ENCODE peak calls at places on chromosomes 6 and 20, in four cellular contexts. J is LoVo; Y is endothelial cell; U is stimulated activated CD4-positive, alpha-beta T cell treated with anti-CD3 and anti-CD28 coated beads, Interleukin-1b, Interleukin-23, amount 100 ng/mL, for 1 hour. N is an unnamed sample.

GRCh38 chr6:164842085-164842484 is 467.3 kb downstream of the C6orf118 start:
- DNase-seq in U (no peak), Y (no peak), J (no peak), N (no peak)

GRCh38 chr20:25372584-25373336 is 17.9 kb downstream of the ABHD12 start:
- DNase-seq in U (no peak), J (no peak), Y (no peak), N (no peak)

GRCh38 chr6:1613631-1614447 is 4.1 kb downstream of the FOXC1 start:
- DNase-seq in Y (peak; percentile 28), J (no peak), U (no peak), N (no peak)

GRCh38 chr20:13865825-13866351 is 81.1 kb downstream of the NDUFAF5 start:
- DNase-seq in U (no peak), J (no peak), Y (no peak), N (no peak)

GRCh38 chr20:58668901-58669286 is 17.8 kb downstream of the STX16 start:
- DNase-seq in J (no peak), U (no peak), Y (no peak), N (no peak)

GRCh38 chr6:138570716-138571020 is 71.4 kb upstream of the NHSL1 start:
- DNase-seq in U (no peak), J (no peak), Y (no peak), N (no peak)

GRCh38 chr6:39881851-39882566 is 52.3 kb downstream of the MOCS1 start:
- DNase-seq in U (no peak), Y (no peak), J (no peak), N (no peak)

GRCh38 chr6:100001915-100002388 is 7.9 kb upstream of the MCHR2 start:
- DNase-seq in U (no peak), J (peak; percentile 63), Y (peak; percentile 43), N (no peak)

GRCh38 chr20:12466915-12467314 is 541.9 kb upstream of the SPTLC3 start:
- DNase-seq in J (no peak), Y (no peak), U (no peak), N (no peak)

GRCh38 chr6:15936503-15936902 is 192.4 kb upstream of the MYLIP start:
- DNase-seq in Y (no peak), U (no peak), J (no peak), N (no peak)

GRCh38 chr6:89597988-89598387 is 40.6 kb downstream of the LYRM2 start:
- DNase-seq in U (no peak), Y (no peak), J (peak; percentile 8), N (no peak)

GRCh38 chr6:10558575-10558974 is 37.4 kb downstream of the GCNT2 start:
- DNase-seq in U (no peak), J (no peak), Y (peak; percentile 22), N (no peak)

GRCh38 chr20:16296933-16297332 is 276.3 kb downstream of the KIF16B start:
- DNase-seq in J (no peak), Y (no peak), U (no peak), N (no peak)

GRCh38 chr20:61667056-61667792 is 398.5 kb downstream of the TAF4 start:
- DNase-seq in J (no peak), U (no peak), Y (no peak), N (no peak)

GRCh38 chr20:5918856-5919633 is 31.3 kb downstream of the TRMT6 start:
- DNase-seq in J (peak; percentile 30), Y (no peak), U (no peak), N (no peak)

GRCh38 chr20:52572687-52573086 is 381.1 kb upstream of the ZFP64 start:
- DNase-seq in J (no peak), U (no peak), Y (no peak), N (no peak)

GRCh38 chr6:166365806-166366205 is 16.9 kb downstream of the MPC1 start:
- DNase-seq in U (no peak), Y (no peak), J (no peak), N (no peak)

GRCh38 chr6:27720607-27721580 is 191.3 kb downstream of the OR2B2 start:
- DNase-seq in U (no peak), Y (peak; percentile 41), J (peak; percentile 55), N (no peak)

GRCh38 chr6:29631860-29632731 is 887 bp downstream of the GABBR1 start:
- DNase-seq in U (peak; percentile 24), J (peak; percentile 22), Y (peak; percentile 58), N (no peak)

GRCh38 chr20:48574383-48574782 is 253.4 kb downstream of the PREX1 start:
- DNase-seq in J (no peak), Y (no peak), U (no peak), N (no peak)

GRCh38 chr20:20237093-20237959 is 130.6 kb upstream of the INSM1 start:
- DNase-seq in Y (peak; percentile 53), U (no peak), J (peak; percentile 18), N (no peak)

GRCh38 chr6:133701633-133702331 is 187.1 kb upstream of the TCF21 start:
- DNase-seq in Y (no peak), U (no peak), J (no peak), N (no peak)

GRCh38 chr6:53484409-53485280 is 60.3 kb downstream of the GCLC start:
- DNase-seq in Y (peak; percentile 60), U (peak; percentile 68), J (peak; percentile 71), N (peak; percentile 86)

GRCh38 chr6:42021847-42022754 is 28.2 kb upstream of the TAF8 start:
- DNase-seq in J (no peak), Y (no peak), U (peak; percentile 27), N (no peak)

GRCh38 chr6:21556968-21557721 is 36.4 kb upstream of the SOX4 start:
- DNase-seq in Y (no peak), U (no peak), J (no peak), N (no peak)

GRCh38 chr20:10286356-10286755 is 67.7 kb downstream of the SNAP25 start:
- DNase-seq in J (no peak), U (no peak), Y (no peak), N (no peak)

GRCh38 chr6:141877275-141877983 is 255.3 kb upstream of the GJE1 start:
- DNase-seq in Y (no peak), U (no peak), J (no peak), N (no peak)

GRCh38 chr6:4346659-4347333 is 211.4 kb upstream of the ECI2 start:
- DNase-seq in U (no peak), J (no peak), Y (no peak), N (no peak)

GRCh38 chr6:36793296-36793912 is 45.8 kb downstream of the CPNE5 start:
- DNase-seq in J (no peak), Y (no peak), U (no peak), N (no peak)

GRCh38 chr6:136549359-136550044 is 720 bp downstream of the MAP7 start:
- DNase-seq in J (peak; percentile 39), Y (peak; percentile 11), U (no peak), N (peak; percentile 63)

GRCh38 chr6:54194067-54194466 is 82.8 kb downstream of the MLIP start:
- DNase-seq in Y (no peak), J (no peak), U (no peak), N (no peak)

GRCh38 chr6:135183532-135184440 is 2.7 kb downstream of the MYB start:
- DNase-seq in U (peak; percentile 51), J (peak; percentile 77), Y (peak; percentile 66), N (no peak)

GRCh38 chr6:163422574-163422973 is 8.1 kb downstream of the QKI start:
- DNase-seq in J (no peak), U (no peak), Y (no peak), N (no peak)

GRCh38 chr20:59708326-59708725 is 104.0 kb downstream of the PHACTR3 start:
- DNase-seq in U (no peak), J (no peak), Y (no peak), N (no peak)

GRCh38 chr20:41248371-41249024 is 69.0 kb downstream of the ZHX3 start:
- DNase-seq in J (no peak), Y (no peak), U (no peak), N (peak; percentile 81)

GRCh38 chr6:116369540-116370327 is 1.0 kb upstream of the DSE start:
- DNase-seq in U (no peak), Y (no peak), J (no peak), N (no peak)